ENCODE peak calls at places on chromosome 2, in six cellular contexts. D, P, Y, V, Z and G are unnamed samples.

GRCh38 chr2:168192143-168192785 is 55.1 kb downstream of the STK39 start:
- DNase-seq in D (no peak), P (peak; percentile 34), Y (no peak), V (no peak), Z (no peak), G (no peak)

GRCh38 chr2:199463708-199464613 is 6.2 kb upstream of the SATB2 start:
- DNase-seq in D (peak; percentile 39), P (peak; percentile 29), Y (peak; percentile 74), V (peak; percentile 54), Z (no peak), G (peak; percentile 24)

GRCh38 chr2:190443778-190444481 is 35.8 kb downstream of the MFSD6 start:
- DNase-seq in D (no peak), P (peak; percentile 52), Y (no peak), V (no peak), Z (no peak), G (no peak)

GRCh38 chr2:235693279-235693678 is 199.4 kb downstream of the AGAP1 start:
- DNase-seq in D (no peak), P (no peak), Y (no peak), V (no peak), Z (peak; percentile 44), G (no peak)

GRCh38 chr2:157746234-157746950 is 117.7 kb upstream of the ACVR1C start:
- DNase-seq in D (no peak), P (no peak), Y (no peak), V (peak; percentile 16), Z (no peak), G (no peak)

GRCh38 chr2:240869109-240869955 is 708 bp downstream of the AGXT start:
- DNase-seq in D (no peak), P (no peak), Y (no peak), V (no peak), Z (no peak), G (no peak)

GRCh38 chr2:169961911-169962310 is 134.7 kb downstream of the UBR3 start:
- DNase-seq in D (no peak), P (peak; percentile 22), Y (no peak), V (no peak), Z (no peak), G (no peak)

GRCh38 chr2:201233192-201234166 is 26.9 kb upstream of the CASP8 start:
- DNase-seq in D (no peak), P (peak; percentile 77), Y (peak; percentile 88), V (peak; percentile 77), Z (no peak), G (no peak)

GRCh38 chr2:170719810-170720209 is 4.7 kb downstream of the SP5 start:
- DNase-seq in D (no peak), P (no peak), Y (no peak), V (no peak), Z (no peak), G (no peak)

GRCh38 chr2:145049475-145049874 is 529.6 kb upstream of the ZEB2 start:
- DNase-seq in D (no peak), P (no peak), Y (no peak), V (no peak), Z (no peak), G (no peak)

GRCh38 chr2:102142829-102143449 is 393 bp downstream of the IL1R1 start:
- DNase-seq in D (no peak), P (peak; percentile 47), Y (peak; percentile 80), V (no peak), Z (no peak), G (no peak)

GRCh38 chr2:205198130-205198505 is 484.2 kb upstream of the NRP2 start:
- DNase-seq in D (no peak), P (peak; percentile 21), Y (no peak), V (peak; percentile 53), Z (no peak), G (no peak)

GRCh38 chr2:168660859-168661258 is 141.6 kb upstream of the NOSTRIN start:
- DNase-seq in D (peak; percentile 84), P (no peak), Y (peak; percentile 67), V (no peak), Z (no peak), G (peak; percentile 58)

GRCh38 chr2:239047861-239048260 is 200.0 kb downstream of the TWIST2 start:
- DNase-seq in D (no peak), P (no peak), Y (no peak), V (no peak), Z (no peak), G (no peak)

GRCh38 chr2:218691234-218691633 is 19.3 kb downstream of the STK36 start:
- DNase-seq in D (no peak), P (peak; percentile 49), Y (no peak), V (no peak), Z (no peak), G (no peak)

GRCh38 chr2:10167316-10167715 is 44.8 kb downstream of the RRM2 start:
- DNase-seq in D (no peak), P (no peak), Y (peak; percentile 38), V (no peak), Z (no peak), G (no peak)

GRCh38 chr2:28754321-28754720 is 2.7 kb downstream of the PPP1CB start:
- DNase-seq in D (no peak), P (no peak), Y (no peak), V (no peak), Z (no peak), G (peak; percentile 11)

GRCh38 chr2:6986894-6987487 is 69.8 kb downstream of the RNF144A start:
- DNase-seq in D (no peak), P (no peak), Y (no peak), V (no peak), Z (no peak), G (no peak)

GRCh38 chr2:102664439-102665042 is 45.2 kb downstream of the SLC9A2 start:
- DNase-seq in D (no peak), P (no peak), Y (no peak), V (no peak), Z (no peak), G (no peak)

GRCh38 chr2:189498205-189498604 is 56.9 kb downstream of the WDR75 start:
- DNase-seq in D (no peak), P (no peak), Y (no peak), V (no peak), Z (no peak), G (no peak)

GRCh38 chr2:62854600-62855514 is 149.3 kb downstream of the EHBP1 start:
- DNase-seq in D (no peak), P (no peak), Y (no peak), V (no peak), Z (no peak), G (no peak)

GRCh38 chr2:7844414-7844961 is 837.4 kb upstream of the ID2 start:
- DNase-seq in D (peak; percentile 20), P (no peak), Y (peak; percentile 26), V (no peak), Z (no peak), G (peak; percentile 51)

GRCh38 chr2:12819098-12819465 is 102.3 kb downstream of the TRIB2 start:
- DNase-seq in D (no peak), P (peak; percentile 93), Y (no peak), V (peak; percentile 8), Z (peak; percentile 87), G (no peak)

GRCh38 chr2:109290887-109291675 is 162.1 kb downstream of the SH3RF3 start:
- DNase-seq in D (no peak), P (peak; percentile 58), Y (no peak), V (no peak), Z (peak; percentile 86), G (no peak)

GRCh38 chr2:124563415-124563814 is 538.3 kb downstream of the CNTNAP5 start:
- DNase-seq in D (no peak), P (no peak), Y (no peak), V (peak; percentile 19), Z (no peak), G (no peak)
- H3K36me3 ChIP-seq in D (no peaks in the 10 kb centered on the region), P (no peaks in the 10 kb centered on the region), Y (no peaks in the 10 kb centered on the region), V (no peaks in the 10 kb centered on the region), Z (no peaks in the 10 kb centered on the region), G (no peaks in the 10 kb centered on the region)

GRCh38 chr2:50049237-50049636 is 894.9 kb upstream of the FSHR start:
- DNase-seq in D (no peak), P (no peak), Y (no peak), V (no peak), Z (no peak), G (no peak)

DNA sequence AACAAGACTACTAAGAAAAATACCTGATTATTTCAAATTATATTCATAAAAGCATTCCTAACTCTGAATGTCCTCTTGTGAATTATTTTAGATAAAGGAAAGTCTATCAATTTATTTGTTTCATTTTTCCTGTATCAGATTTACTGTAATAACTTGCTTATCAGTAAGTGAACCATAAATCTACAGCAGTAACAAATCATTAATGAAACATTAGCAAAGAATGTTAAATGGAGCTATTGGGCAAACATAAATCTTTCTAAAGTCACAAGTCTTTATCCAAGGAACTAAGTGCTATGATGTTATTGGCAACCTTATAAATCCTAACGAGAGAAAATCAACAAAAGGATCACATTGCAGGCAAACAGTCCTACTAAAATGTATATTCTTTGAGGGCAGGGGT is 897.1 kb upstream of the FSHR start:
- DNase-seq in D (no peak), P (no peak), Y (no peak), V (no peak), Z (no peak), G (no peak)
- H3K36me3 ChIP-seq in D (no peaks in the 10 kb centered on the region), P (no peaks in the 10 kb centered on the region), Y (no peaks in the 10 kb centered on the region), V (no peaks in the 10 kb centered on the region), Z (no peaks in the 10 kb centered on the region), G (no peaks in the 10 kb centered on the region)

DNA sequence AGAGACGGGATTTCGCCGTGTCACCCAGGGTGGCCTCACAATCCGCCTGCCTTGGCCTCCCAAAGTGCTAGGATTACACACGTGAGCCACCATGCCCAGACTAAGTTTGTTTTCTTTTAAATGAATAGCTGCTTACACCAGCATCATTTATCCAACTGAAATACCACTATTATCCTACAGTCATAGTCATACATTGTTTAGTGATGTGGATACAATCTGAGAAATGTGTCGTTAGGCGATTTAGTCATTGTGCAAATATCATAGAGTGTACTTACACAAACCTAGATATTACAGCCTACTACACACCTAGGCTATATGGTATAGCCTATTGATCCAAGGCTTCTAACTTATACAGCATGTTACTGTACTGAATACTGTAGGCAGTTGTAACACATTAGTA is 10.3 kb downstream of the ZC3H15 start:
- DNase-seq in D (no peak), P (no peak), Y (no peak), V (no peak), Z (no peak), G (no peak)
- H3K36me3 ChIP-seq in D (peaks cover 43% of the 10 kb centered on the region), P (peaks cover 36% of the 10 kb centered on the region), Y (peaks cover 68% of the 10 kb centered on the region), V (peaks cover 21% of the 10 kb centered on the region), Z (peaks cover 29% of the 10 kb centered on the region), G (no peaks in the 10 kb centered on the region)

GRCh38 chr2:43905871-43906270 is 67.1 kb downstream of the ABCG8 start:
- DNase-seq in D (no peak), P (no peak), Y (no peak), V (no peak), Z (no peak), G (no peak)

GRCh38 chr2:43905388-43905803 is 66.6 kb downstream of the ABCG8 start:
- DNase-seq in D (no peak), P (no peak), Y (no peak), V (no peak), Z (no peak), G (no peak)

DNA sequence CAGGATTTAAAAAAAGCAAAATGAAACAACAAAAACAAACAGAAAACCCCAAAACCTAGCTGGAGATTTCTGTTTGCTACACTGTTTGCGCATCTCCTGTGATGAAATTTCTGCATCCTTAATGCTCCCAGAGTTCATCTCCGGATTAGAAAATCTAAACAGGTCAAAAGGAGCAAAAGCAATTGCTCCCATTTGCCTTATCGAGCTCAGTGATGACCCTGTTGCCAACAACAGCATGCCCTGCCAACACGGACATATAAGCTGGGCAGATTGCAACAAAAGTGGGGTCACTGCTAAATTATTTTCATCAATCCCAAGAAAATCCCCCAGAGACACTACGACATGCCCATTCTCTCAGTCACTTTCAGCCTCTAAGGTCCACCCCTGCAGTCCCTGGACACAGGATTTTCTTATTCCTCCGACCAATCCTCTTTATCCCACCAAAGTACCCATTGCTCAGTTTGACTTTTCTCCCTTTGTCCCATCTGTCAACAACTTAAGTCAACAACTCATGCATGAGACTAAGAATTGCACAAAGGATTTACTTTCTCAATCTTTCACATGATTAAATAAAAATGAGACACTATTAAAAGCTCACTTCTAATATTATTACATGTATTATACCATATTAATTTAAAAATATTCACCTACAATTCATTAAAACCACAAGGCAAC is 67.8 kb downstream of the ABCG8 start:
- DNase-seq in D (no peak), P (no peak), Y (no peak), V (no peak), Z (no peak), G (peak; percentile 7)
- H3K36me3 ChIP-seq in D (peaks cover 59% of the 10 kb centered on the region), P (peaks cover 15% of the 10 kb centered on the region), Y (peaks cover 67% of the 10 kb centered on the region), V (peaks cover 14% of the 10 kb centered on the region), Z (peaks cover 16% of the 10 kb centered on the region), G (peaks cover 16% of the 10 kb centered on the region)